ENCODE peak calls at places on chromosomes 4 and X, in six cellular contexts. N is cardiac muscle cell, L is adrenal gland, W is cardiac fibroblast, R is left ventricle myocardium inferior, S is aorta. M is an unnamed sample.

GRCh38 chr4:40367451-40367850 is 32.3 kb downstream of the CHRNA9 start:
- DNase-seq in N (no peak), L (no peak), W (peak), R (no peak), S (no peak), M (no peak)

GRCh38 chr4:9841072-9841471 is 59.6 kb downstream of the DRD5 start:
- DNase-seq in N (no peak), L (no peak), W (no peak), R (no peak), S (no peak), M (no peak)

GRCh38 chrX:107119281-107119680 is 659 bp upstream of the RBM41 start:
- DNase-seq in N (no peak), L (no peak), W (no peak), R (no peak), S (no peak), M (no peak)

GRCh38 chr4:105246712-105247111 is 100.0 kb downstream of the TET2 start:
- DNase-seq in N (no peak), L (no peak), W (peak), R (no peak), S (no peak), M (peak)

GRCh38 chr4:1614049-1614448 is 70.1 kb downstream of the FAM53A start:
- DNase-seq in N (no peak), L (no peak), W (no peak), R (no peak), S (no peak), M (no peak)

GRCh38 chrX:70995338-70995737 is 64.4 kb upstream of the SLC7A3 start:
- DNase-seq in N (no peak), L (no peak), W (no peak), R (no peak), S (no peak), M (no peak)

GRCh38 chr4:82623284-82623683 is 61.5 kb upstream of the TMEM150C start:
- DNase-seq in N (no peak), L (no peak), W (peak), R (no peak), S (no peak), M (no peak)

GRCh38 chr4:156962551-156962974 is 9.0 kb downstream of the PDGFC start:
- DNase-seq in N (no peak), L (no peak), W (peak), R (no peak), S (no peak), M (peak)

GRCh38 chrX:52082578-52082977 is 13.6 kb upstream of the MAGED4B start:
- DNase-seq in N (no peak), L (no peak), W (peak), R (no peak), S (no peak), M (no peak)

GRCh38 chr4:151426513-151426912 is 17.5 kb downstream of the FHIP1A start:
- DNase-seq in N (no peak), L (no peak), W (no peak), R (no peak), S (no peak), M (no peak)

GRCh38 chr4:90219822-90220221 is 92.6 kb downstream of the CCSER1 start:
- DNase-seq in N (no peak), L (no peak), W (no peak), R (no peak), S (no peak), M (no peak)

GRCh38 chrX:132214518-132214917 is 4.7 kb downstream of the RAP2C start:
- DNase-seq in N (peak), L (no peak), W (no peak), R (no peak), S (no peak), M (no peak)

GRCh38 chr4:150117094-150117493 is 38.8 kb downstream of the DCLK2 start:
- DNase-seq in N (no peak), L (no peak), W (peak), R (peak), S (peak), M (no peak)

GRCh38 chrX:9785944-9786741 is at the start of gene SHROOM2:
- DNase-seq in N (peak), L (peak), W (peak), R (no peak), S (no peak), M (no peak)

GRCh38 chrX:129488359-129488758 is 34.9 kb downstream of the SMARCA1 start:
- DNase-seq in N (no peak), L (no peak), W (no peak), R (no peak), S (no peak), M (no peak)

GRCh38 chrX:138889152-138889551 is 177.6 kb upstream of the FGF13 start:
- DNase-seq in N (no peak), L (no peak), W (no peak), R (no peak), S (no peak), M (no peak)
- H3K4me3 ChIP-seq in N (no peak), L (no peak), W (no peak), R (no peak), S (no peak), M (no peak)

GRCh38 chrX:79174949-79175644 is 30.6 kb downstream of the GPR174 start:
- DNase-seq in N (no peak), L (no peak), W (no peak), R (no peak), S (no peak), M (no peak)
- H3K4me3 ChIP-seq in N (no peak), L (no peak), W (no peak), R (no peak), S (no peak), M (no peak)

GRCh38 chrX:45801554-45801953 is 600.9 kb upstream of the DIPK2B start:
- DNase-seq in N (peak), L (no peak), W (peak), R (no peak), S (no peak), M (no peak)
- H3K4me3 ChIP-seq in N (no peak), L (no peak), W (no peak), R (no peak), S (no peak), M (no peak)

GRCh38 chrX:94914235-94914634 is 1240.2 kb downstream of the FAM133A start:
- DNase-seq in N (no peak), L (no peak), W (no peak), R (no peak), S (no peak), M (no peak)
- H3K4me3 ChIP-seq in N (no peak), L (no peak), W (no peak), R (peak), S (no peak), M (no peak)

GRCh38 chr4:53306729-53307128 is 59.1 kb downstream of the SCFD2 start:
- DNase-seq in N (no peak), L (no peak), W (peak), R (no peak), S (no peak), M (peak)
- H3K4me3 ChIP-seq in N (no peak), L (no peak), W (no peak), R (no peak), S (no peak), M (no peak)

GRCh38 chr4:15470149-15470520 is 453 bp downstream of the CC2D2A start:
- DNase-seq in N (no peak), L (no peak), W (peak), R (no peak), S (no peak), M (no peak)
- H3K4me3 ChIP-seq in N (peak), L (peak), W (peak), R (peak), S (peak), M (peak)

DNA sequence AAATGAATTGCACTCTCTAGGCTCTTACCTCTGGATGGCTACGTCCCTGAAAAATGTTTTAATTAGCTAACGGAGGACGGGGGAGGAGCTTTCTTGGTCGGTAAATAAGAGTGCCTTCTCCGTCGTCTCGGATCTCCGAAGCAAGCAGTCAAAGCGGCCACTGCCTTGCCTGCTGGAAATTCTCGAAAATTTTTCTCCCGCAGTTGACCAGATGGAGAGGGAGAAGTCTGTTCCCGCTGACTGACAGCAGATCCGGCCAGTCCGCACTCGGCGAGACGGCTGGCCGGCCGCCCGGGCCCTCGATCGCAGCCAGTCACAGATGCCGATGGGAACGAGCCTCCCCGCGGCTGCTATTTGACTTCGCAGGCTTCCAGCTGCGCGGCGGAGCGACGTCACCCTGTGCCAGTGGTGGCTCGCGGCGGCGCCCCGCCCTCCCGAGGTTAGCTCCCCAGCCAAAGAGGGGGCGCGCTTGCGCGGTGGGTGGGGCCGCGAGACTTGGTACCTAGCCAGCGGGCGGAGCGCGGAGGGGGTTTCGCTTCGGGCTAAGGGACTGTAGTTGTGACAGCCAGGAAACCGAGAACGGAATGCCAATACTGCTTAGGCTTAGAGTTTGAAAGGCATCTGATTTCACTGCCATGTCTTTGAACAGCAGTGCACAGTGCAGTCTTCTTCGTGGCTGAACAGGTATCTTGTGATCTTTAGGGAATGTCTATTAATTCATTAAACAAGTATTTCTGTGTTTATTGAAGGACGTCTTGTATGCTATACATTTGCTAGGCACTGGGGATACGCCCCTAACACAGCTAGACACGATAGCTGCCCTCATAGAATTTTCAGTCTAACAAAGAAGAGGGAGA is at the start of gene PPM1K:
- DNase-seq in N (peak), L (peak), W (peak), R (peak), S (peak), M (peak)
- H3K4me3 ChIP-seq in N (peak), L (peak), W (peak), R (peak), S (peak), M (peak)

GRCh38 chr4:7973545-7973981 is 33.9 kb upstream of the AFAP1 start:
- DNase-seq in N (no peak), L (no peak), W (peak), R (no peak), S (no peak), M (no peak)

GRCh38 chr4:7968262-7968896 is 28.7 kb upstream of the AFAP1 start:
- DNase-seq in N (no peak), L (no peak), W (peak), R (no peak), S (no peak), M (no peak)

GRCh38 chr4:7971881-7972500 is 32.3 kb upstream of the AFAP1 start:
- DNase-seq in N (no peak), L (no peak), W (no peak), R (no peak), S (no peak), M (no peak)

GRCh38 chr4:7970031-7970946 is 30.6 kb upstream of the AFAP1 start:
- DNase-seq in N (no peak), L (peak), W (peak), R (no peak), S (no peak), M (no peak)

GRCh38 chr4:7971159-7971631 is 31.5 kb upstream of the AFAP1 start:
- DNase-seq in N (no peak), L (no peak), W (no peak), R (no peak), S (no peak), M (no peak)
- H3K4me3 ChIP-seq in N (no peak), L (no peak), W (no peak), R (peak), S (no peak), M (no peak)

DNA sequence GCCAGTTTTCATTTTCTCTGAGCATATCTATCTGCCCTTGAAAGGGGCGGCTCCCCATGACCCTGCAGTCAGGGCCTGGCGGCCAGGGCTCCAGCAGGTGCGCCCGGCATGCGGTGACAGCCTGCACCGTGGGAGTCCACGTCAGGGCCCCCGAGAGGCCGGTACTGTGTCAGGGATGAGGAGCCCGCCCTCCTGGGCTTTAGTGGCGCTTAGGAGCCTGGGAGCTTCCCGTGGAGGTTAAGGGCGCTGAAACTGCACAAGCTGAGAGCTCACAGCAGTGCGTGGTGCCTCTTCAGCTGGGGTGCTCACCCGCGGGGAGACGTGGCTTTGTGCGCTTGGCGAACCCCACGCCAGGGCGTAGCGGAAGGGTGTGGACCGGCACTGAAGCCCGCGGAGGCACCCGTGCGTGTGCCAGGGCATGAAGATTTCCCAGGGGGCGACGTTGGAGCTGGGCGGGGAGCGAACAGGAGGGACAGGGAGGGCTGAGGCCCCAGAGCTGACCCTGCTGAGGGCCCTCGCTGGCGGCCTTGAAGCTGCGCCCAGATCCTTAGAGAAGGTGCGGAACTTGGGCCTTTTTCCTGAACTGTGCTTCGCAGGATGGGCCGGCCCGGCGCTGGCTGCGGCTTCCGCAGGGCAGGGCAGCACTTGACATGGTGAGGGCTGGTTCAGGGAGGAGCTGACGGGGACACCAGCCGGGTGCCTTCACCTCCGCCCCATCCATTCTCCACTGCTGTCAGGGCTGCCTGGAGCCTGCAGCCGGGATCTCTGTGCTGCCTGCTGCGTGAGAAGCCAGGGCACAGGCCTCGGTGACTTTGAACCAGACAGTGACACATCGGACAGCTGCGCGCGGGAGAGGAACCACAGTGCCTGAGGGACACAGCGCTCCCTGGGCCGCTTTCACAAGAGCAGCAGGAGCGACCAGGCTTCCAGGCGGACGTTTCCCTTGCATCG is 32.9 kb downstream of the HTT-AS start:
- DNase-seq in N (no peak), L (peak), W (peak), R (peak), S (peak), M (no peak)
- H3K4me3 ChIP-seq in N (no peak), L (peak), W (peak), R (peak), S (peak), M (peak)